ENCODE peak calls at places on chromosome 1, in six cellular contexts. T is HT1080; I is NCI-H1092; G is right lobe of liver; A is CD4-positive, alpha-beta memory T cell; N is progenitor cell of endocrine pancreas. P is an unnamed sample.

GRCh38 chr1:24805534-24806301 is 60.5 kb downstream of the CLIC4 start:
- DNase-seq in T (peak), A (no peak), G (no peak), N (no peak), I (no peak), P (no peak)

GRCh38 chr1:154779563-154780189 is 90.4 kb downstream of the KCNN3 start:
- DNase-seq in A (no peak), N (no peak), T (no peak), G (no peak), I (no peak), P (no peak)

GRCh38 chr1:214022810-214023425 is 35.1 kb downstream of the PROX1 start:
- DNase-seq in A (no peak), I (no peak), N (no peak), T (no peak), G (no peak), P (no peak)

GRCh38 chr1:234918216-234918841 is 210.3 kb downstream of the TOMM20 start:
- DNase-seq in N (no peak), I (no peak), T (no peak), G (peak), A (no peak), P (no peak)

GRCh38 chr1:222454782-222455181 is 93.1 kb downstream of the HHIPL2 start:
- DNase-seq in A (no peak), G (no peak), N (no peak), T (no peak), I (no peak), P (no peak)

GRCh38 chr1:230066466-230067404 is at the start of gene GALNT2:
- DNase-seq in N (peak), I (peak), A (peak), G (peak), T (peak), P (peak)

GRCh38 chr1:92038695-92039346 is 9.0 kb downstream of the EPHX4 start:
- DNase-seq in I (no peak), N (no peak), A (no peak), G (no peak), T (no peak), P (no peak)

GRCh38 chr1:194233069-194233468 is 1046.7 kb upstream of the B3GALT2 start:
- DNase-seq in G (no peak), I (no peak), N (no peak), A (no peak), T (no peak), P (no peak)

GRCh38 chr1:3017440-3018050 is 3.7 kb upstream of the ACTRT2 start:
- DNase-seq in N (no peak), I (no peak), A (no peak), T (no peak), G (peak), P (no peak)

GRCh38 chr1:181416268-181416855 is 67.0 kb upstream of the CACNA1E start:
- DNase-seq in T (no peak), I (no peak), A (no peak), G (no peak), N (no peak), P (no peak)

GRCh38 chr1:198187973-198188588 is 31.3 kb downstream of the NEK7 start:
- DNase-seq in T (no peak), G (no peak), I (no peak), A (peak), N (no peak), P (no peak)

GRCh38 chr1:111833334-111833733 is 77.6 kb downstream of the DDX20 start:
- DNase-seq in N (no peak), A (no peak), G (no peak), T (no peak), I (no peak), P (no peak)

GRCh38 chr1:186208405-186209129 is 166.5 kb downstream of the TPR start:
- DNase-seq in G (no peak), N (no peak), I (no peak), A (no peak), T (no peak), P (no peak)

GRCh38 chr1:247216246-247216645 is 39.6 kb upstream of the VN1R5 start:
- DNase-seq in T (no peak), I (no peak), A (no peak), N (no peak), G (no peak), P (no peak)

GRCh38 chr1:211750599-211750998 is 75.2 kb upstream of the NEK2 start:
- DNase-seq in T (no peak), G (no peak), I (no peak), N (no peak), A (no peak), P (no peak)

GRCh38 chr1:145690587-145691558 is 16.3 kb downstream of the PDZK1 start:
- DNase-seq in T (peak), I (no peak), A (peak), N (no peak), G (no peak), P (no peak)

GRCh38 chr1:89905391-89906058 is 84.7 kb downstream of the LRRC8D start:
- DNase-seq in A (no peak), G (no peak), N (no peak), T (no peak), I (no peak), P (no peak)

GRCh38 chr1:67723620-67724019 is 38.6 kb downstream of the GADD45A start:
- DNase-seq in T (peak), A (no peak), N (no peak), G (no peak), I (no peak), P (no peak)